ENCODE peak calls at places on chromosomes 4 and X, in five cellular contexts. I is ACHN, F is HL-60, W is epithelial cell of esophagus, A is Calu3. K is an unnamed sample.

GRCh38 chrX:9315086-9315485 is 149.8 kb upstream of the TBL1X start:
- DNase-seq in I (no peak), F (no peak), W (no peak), A (no peak), K (no peak)

GRCh38 chr4:73589887-73590801 is 30.1 kb downstream of the RASSF6 start:
- DNase-seq in I (no peak), F (no peak), W (no peak), A (no peak), K (no peak)

GRCh38 chr4:29734785-29735184 is 985.4 kb upstream of the PCDH7 start:
- DNase-seq in I (no peak), F (no peak), W (no peak), A (no peak), K (no peak)

GRCh38 chr4:31657859-31658258 is 937.7 kb downstream of the PCDH7 start:
- DNase-seq in I (no peak), F (no peak), W (peak), A (no peak), K (no peak)

GRCh38 chr4:20658456-20658855 is 41.8 kb upstream of the PACRGL start:
- DNase-seq in I (no peak), F (no peak), W (peak), A (no peak), K (no peak)

GRCh38 chr4:34943719-34944386 is 1300.5 kb downstream of the ARAP2 start:
- DNase-seq in I (no peak), F (no peak), W (no peak), A (no peak), K (no peak)

GRCh38 chr4:175671491-175671934 is 140.6 kb downstream of the GPM6A start:
- DNase-seq in I (peak), F (no peak), W (peak), A (no peak), K (no peak)

GRCh38 chr4:9898596-9899345 is 117.3 kb downstream of the DRD5 start:
- DNase-seq in I (peak), F (no peak), W (peak), A (peak), K (no peak)

GRCh38 chrX:44675364-44676024 is 132.8 kb upstream of the FUNDC1 start:
- DNase-seq in I (peak), F (no peak), W (peak), A (peak), K (peak)

GRCh38 chr4:84750260-84750955 is 167.5 kb downstream of the CDS1 start:
- DNase-seq in I (peak), F (peak), W (peak), A (peak), K (peak)

GRCh38 chr4:105934381-105934780 is 39.1 kb downstream of the NPNT start:
- DNase-seq in I (no peak), F (no peak), W (no peak), A (no peak), K (no peak)

GRCh38 chrX:7996414-7996813 is 69.2 kb upstream of the PNPLA4 start:
- DNase-seq in I (peak), F (no peak), W (peak), A (peak), K (peak)

GRCh38 chrX:116384406-116384805 is 52.0 kb upstream of the SLC6A14 start:
- DNase-seq in I (no peak), F (no peak), W (no peak), A (no peak), K (no peak)

GRCh38 chr4:100872811-100873210 is 355.0 kb upstream of the EMCN start:
- DNase-seq in I (no peak), F (no peak), W (peak), A (no peak), K (no peak)

GRCh38 chr4:141587897-141588296 is 48.5 kb upstream of the IL15 start:
- DNase-seq in I (no peak), F (no peak), W (peak), A (no peak), K (no peak)